ENCODE peak calls at places on chromosomes 4 and X, in five cellular contexts. One of them, this sample, is unnamed.
A peak's percentile ranks its signal among the peaks of the same experiment; 100 is the strongest.

GRCh38 chr4:94595880-94596483 is 144.2 kb downstream of the PDLIM5 start:
- DNase-seq in heart left ventricle: no peak
- DNase-seq in IMR-90: peak; percentile 74
- DNase-seq in heart right ventricle: no peak
- DNase-seq in CD8-positive, alpha-beta T cell: no peak
- DNase-seq in this sample: no peak

GRCh38 chr4:155796031-155796430 is 37.2 kb downstream of the GUCY1B1 start:
- DNase-seq in heart left ventricle: no peak
- DNase-seq in IMR-90: peak; percentile 52
- DNase-seq in heart right ventricle: no peak
- DNase-seq in CD8-positive, alpha-beta T cell: no peak
- DNase-seq in this sample: no peak

GRCh38 chr4:156197216-156197615 is 243.6 kb upstream of the CTSO start:
- DNase-seq in heart left ventricle: no peak
- DNase-seq in IMR-90: no peak
- DNase-seq in heart right ventricle: no peak
- DNase-seq in CD8-positive, alpha-beta T cell: no peak
- DNase-seq in this sample: no peak

GRCh38 chr4:87330761-87331160 is 8.1 kb upstream of the HSD17B13 start:
- DNase-seq in heart left ventricle: no peak
- DNase-seq in IMR-90: no peak
- DNase-seq in heart right ventricle: no peak
- DNase-seq in CD8-positive, alpha-beta T cell: no peak
- DNase-seq in this sample: no peak

GRCh38 chr4:113186960-113187757 is 137.7 kb downstream of the ANK2 start:
- DNase-seq in heart left ventricle: no peak
- DNase-seq in IMR-90: no peak
- DNase-seq in heart right ventricle: no peak
- DNase-seq in CD8-positive, alpha-beta T cell: no peak
- DNase-seq in this sample: no peak

GRCh38 chr4:74755486-74755885 is 38.8 kb downstream of the BTC start:
- DNase-seq in heart left ventricle: no peak
- DNase-seq in IMR-90: no peak
- DNase-seq in heart right ventricle: no peak
- DNase-seq in CD8-positive, alpha-beta T cell: no peak
- DNase-seq in this sample: no peak

GRCh38 chrX:1420371-1420770 is 28.5 kb upstream of the SLC25A6 start:
- DNase-seq in heart left ventricle: no peak
- DNase-seq in IMR-90: no peak
- DNase-seq in heart right ventricle: no peak
- DNase-seq in CD8-positive, alpha-beta T cell: no peak
- DNase-seq in this sample: no peak

GRCh38 chr4:186660403-186660802 is 63.3 kb downstream of the FAT1 start:
- DNase-seq in heart left ventricle: no peak
- DNase-seq in IMR-90: no peak
- DNase-seq in heart right ventricle: no peak
- DNase-seq in CD8-positive, alpha-beta T cell: no peak
- DNase-seq in this sample: peak; percentile 83

GRCh38 chr4:130563185-130563890 is 1467.4 kb downstream of the C4orf33 start:
- DNase-seq in heart left ventricle: peak; percentile 27
- DNase-seq in IMR-90: peak; percentile 72
- DNase-seq in heart right ventricle: peak; percentile 20
- DNase-seq in CD8-positive, alpha-beta T cell: no peak
- DNase-seq in this sample: peak; percentile 12

GRCh38 chr4:122917731-122918130 is 4.7 kb downstream of the NUDT6 start:
- DNase-seq in heart left ventricle: no peak
- DNase-seq in IMR-90: peak; percentile 28
- DNase-seq in heart right ventricle: no peak
- DNase-seq in CD8-positive, alpha-beta T cell: no peak
- DNase-seq in this sample: no peak

GRCh38 chr4:15234585-15235126 is 193.2 kb upstream of the C1QTNF7 start:
- DNase-seq in heart left ventricle: no peak
- DNase-seq in IMR-90: peak; percentile 98
- DNase-seq in heart right ventricle: peak; percentile 30
- DNase-seq in CD8-positive, alpha-beta T cell: no peak
- DNase-seq in this sample: no peak

GRCh38 chr4:165839615-165840333 is 33.3 kb upstream of the TLL1 start:
- DNase-seq in heart left ventricle: no peak
- DNase-seq in IMR-90: no peak
- DNase-seq in heart right ventricle: no peak
- DNase-seq in CD8-positive, alpha-beta T cell: no peak
- DNase-seq in this sample: no peak

GRCh38 chr4:51840791-51841190 is 2.2 kb upstream of the DCUN1D4 start:
- DNase-seq in heart left ventricle: no peak
- DNase-seq in IMR-90: peak; percentile 37
- DNase-seq in heart right ventricle: no peak
- DNase-seq in CD8-positive, alpha-beta T cell: no peak
- DNase-seq in this sample: no peak

GRCh38 chr4:15976456-15977096 is 13.6 kb upstream of the FGFBP2 start:
- DNase-seq in heart left ventricle: peak; percentile 52
- DNase-seq in IMR-90: no peak
- DNase-seq in heart right ventricle: no peak
- DNase-seq in CD8-positive, alpha-beta T cell: no peak
- DNase-seq in this sample: no peak

GRCh38 chrX:39935414-39936064 is 162.2 kb downstream of the BCOR start:
- DNase-seq in heart left ventricle: no peak
- DNase-seq in IMR-90: no peak
- DNase-seq in heart right ventricle: no peak
- DNase-seq in CD8-positive, alpha-beta T cell: no peak
- DNase-seq in this sample: no peak

GRCh38 chr4:144754562-144755410 is 108.8 kb downstream of the HHIP start:
- DNase-seq in heart left ventricle: no peak
- DNase-seq in IMR-90: peak; percentile 49
- DNase-seq in heart right ventricle: no peak
- DNase-seq in CD8-positive, alpha-beta T cell: no peak
- DNase-seq in this sample: no peak

GRCh38 chrX:63784346-63784901 is 590 bp downstream of the ARHGEF9 start:
- DNase-seq in heart left ventricle: no peak
- DNase-seq in IMR-90: no peak
- DNase-seq in heart right ventricle: no peak
- DNase-seq in CD8-positive, alpha-beta T cell: no peak
- DNase-seq in this sample: no peak

GRCh38 chrX:36986231-36986630 is 21.9 kb upstream of the FAM47C start:
- DNase-seq in heart left ventricle: no peak
- DNase-seq in IMR-90: no peak
- DNase-seq in heart right ventricle: no peak
- DNase-seq in CD8-positive, alpha-beta T cell: no peak
- DNase-seq in this sample: peak; percentile 33

GRCh38 chr4:132646186-132646585 is 502.9 kb upstream of the PCDH10 start:
- DNase-seq in heart left ventricle: no peak
- DNase-seq in IMR-90: no peak
- DNase-seq in heart right ventricle: no peak
- DNase-seq in CD8-positive, alpha-beta T cell: no peak
- DNase-seq in this sample: no peak

GRCh38 chr4:111070390-111070789 is 447.5 kb upstream of the PITX2 start:
- DNase-seq in heart left ventricle: no peak
- DNase-seq in IMR-90: no peak
- DNase-seq in heart right ventricle: no peak
- DNase-seq in CD8-positive, alpha-beta T cell: no peak
- DNase-seq in this sample: no peak

GRCh38 chr4:111066887-111067286 is 444.0 kb upstream of the PITX2 start:
- DNase-seq in heart left ventricle: no peak
- DNase-seq in IMR-90: peak; percentile 39
- DNase-seq in heart right ventricle: no peak
- DNase-seq in CD8-positive, alpha-beta T cell: no peak
- DNase-seq in this sample: no peak

GRCh38 chr4:111064342-111064993 is 441.6 kb upstream of the PITX2 start:
- DNase-seq in heart left ventricle: no peak
- DNase-seq in IMR-90: peak; percentile 57
- DNase-seq in heart right ventricle: no peak
- DNase-seq in CD8-positive, alpha-beta T cell: no peak
- DNase-seq in this sample: no peak

GRCh38 chr4:111066447-111066846 is 443.6 kb upstream of the PITX2 start:
- DNase-seq in heart left ventricle: no peak
- DNase-seq in IMR-90: peak; percentile 63
- DNase-seq in heart right ventricle: no peak
- DNase-seq in CD8-positive, alpha-beta T cell: no peak
- DNase-seq in this sample: no peak

DNA sequence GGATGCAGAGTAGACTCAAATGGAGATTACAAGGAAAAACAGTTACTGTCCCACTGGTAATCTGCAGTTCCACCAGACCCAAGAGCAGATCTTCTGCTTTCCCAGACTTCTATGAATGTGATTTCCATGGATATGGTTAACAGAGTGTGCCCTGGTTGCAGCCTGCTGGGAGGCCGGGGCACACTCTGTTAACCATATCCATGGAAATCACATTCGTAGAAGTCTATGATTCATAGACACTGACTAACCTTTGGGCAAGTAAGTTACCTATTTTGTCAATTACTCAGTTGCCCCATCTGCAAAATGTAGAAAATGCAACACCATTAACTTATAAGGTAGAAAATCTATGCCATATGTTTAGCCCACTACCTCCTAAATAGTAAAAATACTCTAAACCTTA is 443.1 kb upstream of the PITX2 start:
- DNase-seq in heart left ventricle: no peak
- DNase-seq in IMR-90: peak; percentile 1
- DNase-seq in heart right ventricle: no peak
- DNase-seq in CD8-positive, alpha-beta T cell: no peak
- DNase-seq in this sample: no peak
- H3K9me3 ChIP-seq in heart left ventricle: no peaks in the 10 kb centered on the region
- H3K9me3 ChIP-seq in IMR-90: no peaks in the 10 kb centered on the region
- H3K9me3 ChIP-seq in heart right ventricle: no peaks in the 10 kb centered on the region
- H3K9me3 ChIP-seq in CD8-positive, alpha-beta T cell: no peaks in the 10 kb centered on the region
- H3K9me3 ChIP-seq in this sample: no peaks in the 10 kb centered on the region

DNA sequence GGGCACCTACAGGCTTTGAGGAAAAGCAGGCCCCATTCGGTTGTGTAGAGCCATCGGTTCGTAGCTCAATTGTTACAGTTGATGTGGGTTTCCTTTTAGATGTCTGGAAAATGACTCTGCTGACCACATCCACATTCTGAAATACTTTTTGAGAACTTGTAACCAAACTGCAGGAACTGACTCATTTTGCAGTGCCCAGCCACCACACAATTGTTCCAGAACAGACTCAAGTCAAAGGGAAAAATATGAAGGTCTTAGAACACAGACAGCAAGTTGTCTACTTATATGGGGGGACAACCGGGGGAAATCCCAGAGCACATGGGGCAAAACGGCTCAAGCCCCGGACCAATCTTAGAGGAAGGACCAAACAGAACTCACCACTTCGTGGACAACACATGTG is 557.6 kb upstream of the DIPK2B start:
- DNase-seq in heart left ventricle: no peak
- DNase-seq in IMR-90: peak; percentile 93
- DNase-seq in heart right ventricle: no peak
- DNase-seq in CD8-positive, alpha-beta T cell: peak; percentile 20
- DNase-seq in this sample: no peak
- H3K4me3 ChIP-seq in heart left ventricle: no peak overlapping the region
- H3K4me3 ChIP-seq in IMR-90: no peak overlapping the region
- H3K4me3 ChIP-seq in heart right ventricle: no peak overlapping the region
- H3K4me3 ChIP-seq in CD8-positive, alpha-beta T cell: no peak overlapping the region
- H3K4me3 ChIP-seq in this sample: no peak overlapping the region

DNA sequence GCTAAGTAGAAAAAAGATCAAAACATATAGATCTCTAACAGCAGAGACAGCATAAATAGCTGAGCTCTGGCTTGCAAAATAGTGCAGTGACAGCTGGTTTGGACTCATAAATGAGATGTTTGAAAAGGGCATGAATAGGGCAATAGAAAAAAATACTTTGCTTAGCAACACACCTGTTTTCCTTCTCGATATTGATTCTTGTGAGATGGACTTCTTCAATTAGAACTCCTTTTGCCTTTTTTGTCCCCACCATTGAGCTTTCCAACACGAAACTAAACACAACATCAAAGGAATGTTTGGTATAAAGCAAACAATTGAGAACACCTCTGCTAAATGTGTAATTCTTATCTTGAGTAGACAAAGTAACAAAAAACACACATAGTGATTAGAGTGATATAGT is 726.3 kb downstream of the RAPGEF2 start:
- DNase-seq in heart left ventricle: no peak
- DNase-seq in IMR-90: no peak
- DNase-seq in heart right ventricle: no peak
- DNase-seq in CD8-positive, alpha-beta T cell: no peak
- DNase-seq in this sample: no peak
- H3K9me3 ChIP-seq in heart left ventricle: no peaks in the 10 kb centered on the region
- H3K9me3 ChIP-seq in IMR-90: peaks cover 16% of the 10 kb centered on the region
- H3K9me3 ChIP-seq in heart right ventricle: no peaks in the 10 kb centered on the region
- H3K9me3 ChIP-seq in CD8-positive, alpha-beta T cell: no peaks in the 10 kb centered on the region
- H3K9me3 ChIP-seq in this sample: no peaks in the 10 kb centered on the region

GRCh38 chr4:8353912-8354453 is 84.4 kb downstream of the HTRA3 start:
- DNase-seq in heart left ventricle: no peak
- DNase-seq in IMR-90: peak; percentile 78
- DNase-seq in heart right ventricle: no peak
- DNase-seq in CD8-positive, alpha-beta T cell: no peak
- DNase-seq in this sample: no peak
- H3K4me3 ChIP-seq in heart left ventricle: no peak overlapping the region
- H3K4me3 ChIP-seq in IMR-90: no peak overlapping the region
- H3K4me3 ChIP-seq in heart right ventricle: no peak overlapping the region
- H3K4me3 ChIP-seq in CD8-positive, alpha-beta T cell: no peak overlapping the region
- H3K4me3 ChIP-seq in this sample: no peak overlapping the region